ENCODE peak calls at places on chromosomes 16 and 17, in seven cellular contexts. S, U, P, N, G, X and A are unnamed samples.

GRCh38 chr16:49594706-49595534 is 221.3 kb downstream of the C16orf78 start:
- DNase-seq in S (no peak), U (no peak), P (no peak), N (no peak), G (no peak), X (peak; percentile 43), A (no peak)

GRCh38 chr17:42118545-42118944 is 2.6 kb downstream of the KAT2A start:
- DNase-seq in S (peak; percentile 25), U (peak; percentile 57), P (no peak), N (peak; percentile 84), G (no peak), X (peak; percentile 88), A (no peak)

GRCh38 chr16:28561557-28562187 is 8.0 kb downstream of the SGF29 start:
- DNase-seq in S (no peak), U (no peak), P (no peak), N (no peak), G (no peak), X (no peak), A (no peak)

GRCh38 chr17:77436058-77436442 is 295.3 kb downstream of the SEC14L1 start:
- DNase-seq in S (peak; percentile 69), U (peak; percentile 77), P (no peak), N (no peak), G (peak; percentile 55), X (peak; percentile 88), A (no peak)

GRCh38 chr16:88453217-88453531 is at the start of gene ZFPM1:
- DNase-seq in S (no peak), U (no peak), P (no peak), N (no peak), G (no peak), X (no peak), A (no peak)

GRCh38 chr17:38509008-38509771 is 80.9 kb downstream of the ARHGAP23 start:
- DNase-seq in S (peak; percentile 91), U (peak; percentile 93), P (peak; percentile 62), N (peak; percentile 97), G (peak; percentile 88), X (peak; percentile 99), A (peak; percentile 54)

GRCh38 chr16:24139282-24139681 is 116.9 kb upstream of the CACNG3 start:
- DNase-seq in S (no peak), U (no peak), P (no peak), N (no peak), G (no peak), X (peak; percentile 61), A (no peak)

GRCh38 chr16:67872631-67873434 is at the start of gene EDC4:
- DNase-seq in S (peak; percentile 78), U (peak; percentile 92), P (peak; percentile 87), N (peak; percentile 89), G (peak; percentile 79), X (peak; percentile 90), A (peak; percentile 89)

GRCh38 chr17:13835151-13835550 is 233.4 kb upstream of the HS3ST3A1 start:
- DNase-seq in S (no peak), U (no peak), P (no peak), N (no peak), G (peak; percentile 19), X (no peak), A (no peak)

GRCh38 chr17:15468142-15468541 is 721 bp upstream of the CDRT4 start:
- DNase-seq in S (no peak), U (no peak), P (no peak), N (no peak), G (no peak), X (no peak), A (no peak)

GRCh38 chr17:81950501-81950900 is 3.5 kb upstream of the MYADML2 start:
- DNase-seq in S (no peak), U (no peak), P (no peak), N (no peak), G (no peak), X (no peak), A (no peak)

GRCh38 chr16:78494105-78494504 is 394.7 kb downstream of the WWOX start:
- DNase-seq in S (no peak), U (no peak), P (no peak), N (no peak), G (no peak), X (peak; percentile 54), A (no peak)

GRCh38 chr16:55496509-55497145 is 12.2 kb upstream of the LPCAT2 start:
- DNase-seq in S (no peak), U (no peak), P (no peak), N (no peak), G (no peak), X (peak; percentile 19), A (no peak)

GRCh38 chr16:19926449-19927390 is 42.1 kb upstream of the GPRC5B start:
- DNase-seq in S (peak; percentile 76), U (no peak), P (no peak), N (no peak), G (peak; percentile 88), X (peak; percentile 11), A (no peak)

GRCh38 chr17:79831367-79832210 is 7.7 kb downstream of the CBX4 start:
- DNase-seq in S (no peak), U (no peak), P (peak; percentile 83), N (no peak), G (no peak), X (peak; percentile 80), A (peak; percentile 84)

GRCh38 chr17:72463287-72464102 is 342.7 kb downstream of the SOX9 start:
- DNase-seq in S (no peak), U (no peak), P (no peak), N (no peak), G (no peak), X (no peak), A (no peak)

GRCh38 chr16:64278196-64278595 is 843.7 kb downstream of the CDH11 start:
- DNase-seq in S (peak; percentile 48), U (peak; percentile 34), P (no peak), N (no peak), G (peak; percentile 25), X (no peak), A (no peak)

GRCh38 chr16:265002-265529 is 10.7 kb downstream of the RGS11 start:
- DNase-seq in S (no peak), U (no peak), P (no peak), N (no peak), G (no peak), X (no peak), A (no peak)

GRCh38 chr17:80870401-80870800 is 121.2 kb upstream of the CHMP6 start:
- DNase-seq in S (no peak), U (no peak), P (peak; percentile 31), N (no peak), G (no peak), X (no peak), A (no peak)

GRCh38 chr17:28325221-28325620 is 6.2 kb downstream of the TMEM97 start:
- DNase-seq in S (no peak), U (no peak), P (no peak), N (no peak), G (no peak), X (peak; percentile 23), A (no peak)

GRCh38 chr17:3845361-3845753 is 689 bp downstream of the NCBP3 start:
- DNase-seq in S (no peak), U (peak; percentile 49), P (no peak), N (peak; percentile 53), G (peak; percentile 15), X (no peak), A (no peak)

DNA sequence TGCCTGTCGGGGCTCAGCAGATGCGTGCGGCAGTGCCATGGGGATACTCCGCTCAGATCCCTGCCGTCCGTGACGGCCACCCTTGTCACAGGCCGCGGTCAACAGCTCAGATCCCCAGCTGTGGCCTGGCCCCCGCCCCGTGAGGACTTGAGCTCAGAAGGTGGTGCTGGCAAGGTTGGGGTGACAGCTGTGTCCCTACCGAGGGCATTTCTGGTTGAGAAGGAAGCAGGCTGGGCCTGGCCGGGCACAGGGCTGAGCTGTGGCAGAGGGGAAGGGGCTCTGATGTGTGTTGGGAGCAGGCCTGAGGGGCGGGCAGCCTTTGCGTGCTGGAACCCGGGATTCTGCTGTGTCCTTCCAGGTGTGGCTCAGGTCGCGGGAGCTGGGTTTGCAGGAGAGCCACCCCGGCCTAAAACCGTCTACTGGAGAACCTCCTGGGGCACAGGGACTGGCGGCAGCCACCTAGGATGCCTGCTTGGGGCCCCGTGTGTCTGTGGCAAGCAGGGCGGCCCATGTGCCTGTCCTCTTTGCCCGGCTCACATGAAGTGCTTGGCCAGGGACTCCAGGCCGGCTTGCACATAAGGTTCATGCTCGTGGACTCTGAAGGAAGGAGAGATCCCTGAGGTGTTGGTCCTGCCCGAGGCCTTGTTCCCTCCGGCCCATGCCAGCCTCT is 5.1 kb downstream of the UBE2I start:
- DNase-seq in S (no peak), U (no peak), P (no peak), N (no peak), G (no peak), X (no peak), A (no peak)
- H3K4me3 ChIP-seq in S (no peak overlapping the region), U (no peak overlapping the region), P (no peak overlapping the region), N (no peak overlapping the region), G (no peak overlapping the region), X (no peak overlapping the region), A (no peak overlapping the region)

DNA sequence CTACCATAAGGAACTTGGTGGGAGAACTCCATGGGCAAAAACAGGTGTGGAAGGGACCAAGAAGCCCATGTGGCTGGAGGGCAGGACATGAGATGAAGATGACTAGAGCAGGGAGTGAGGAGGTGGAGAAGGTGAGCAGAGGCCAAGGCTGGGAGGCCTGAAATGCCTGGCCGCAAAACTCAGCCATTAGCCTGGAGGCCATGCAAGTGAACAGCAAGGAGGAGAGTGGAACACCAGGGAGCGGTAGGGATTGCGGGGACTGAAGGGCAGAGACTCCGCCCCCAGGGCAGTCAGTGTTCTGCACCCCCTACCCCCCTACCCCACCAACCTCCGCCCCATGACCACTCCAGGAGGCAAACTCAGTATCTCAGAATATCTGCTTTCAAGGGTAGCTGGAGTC is 17.0 kb downstream of the BCL7C start:
- DNase-seq in S (no peak), U (peak; percentile 34), P (no peak), N (no peak), G (no peak), X (peak; percentile 70), A (no peak)
- H3K4me3 ChIP-seq in S (no peak overlapping the region), U (peak overlapping the region; percentile 87), P (peak overlapping the region; percentile 93), N (peak overlapping the region; percentile 71), G (peak overlapping the region; percentile 88), X (peak overlapping the region; percentile 86), A (peak overlapping the region; percentile 69)

DNA sequence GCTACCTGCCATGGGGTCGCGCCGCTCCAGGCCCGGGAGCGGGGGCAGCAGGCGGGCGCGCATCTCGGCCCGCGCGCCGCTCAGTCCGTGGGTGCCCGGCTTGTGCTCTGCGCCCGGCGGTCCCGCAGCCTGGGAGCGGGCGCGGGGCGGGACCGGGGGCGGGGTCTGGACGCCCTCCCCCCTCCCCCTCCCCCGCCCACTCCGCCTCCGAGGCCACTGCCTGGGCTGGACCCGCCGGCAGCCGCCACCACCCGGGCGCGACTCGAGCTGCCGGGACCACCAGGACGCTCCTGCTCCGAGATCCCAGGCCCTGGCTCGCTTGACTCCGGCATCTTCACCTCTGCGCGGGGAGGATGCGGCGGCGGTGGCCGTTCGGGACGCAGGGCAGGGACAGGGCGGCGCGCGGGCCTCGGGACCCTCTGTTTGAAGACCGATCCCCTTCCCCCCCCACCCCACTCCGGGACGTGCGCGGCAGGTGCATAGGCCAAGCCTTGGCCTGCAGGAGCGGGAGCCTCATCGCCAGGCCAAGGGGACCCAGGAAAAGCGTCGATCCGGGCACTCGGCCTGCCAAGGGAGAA is at the start of gene HS3ST6:
- DNase-seq in S (no peak), U (no peak), P (no peak), N (no peak), G (no peak), X (peak; percentile 79), A (no peak)
- H3K4me3 ChIP-seq in S (no peak within 1 kb of the TSS), U (peak within 1 kb of the TSS; percentile 69), P (no peak within 1 kb of the TSS), N (peak within 1 kb of the TSS; percentile 49), G (no peak within 1 kb of the TSS), X (no peak within 1 kb of the TSS), A (no peak within 1 kb of the TSS)

DNA sequence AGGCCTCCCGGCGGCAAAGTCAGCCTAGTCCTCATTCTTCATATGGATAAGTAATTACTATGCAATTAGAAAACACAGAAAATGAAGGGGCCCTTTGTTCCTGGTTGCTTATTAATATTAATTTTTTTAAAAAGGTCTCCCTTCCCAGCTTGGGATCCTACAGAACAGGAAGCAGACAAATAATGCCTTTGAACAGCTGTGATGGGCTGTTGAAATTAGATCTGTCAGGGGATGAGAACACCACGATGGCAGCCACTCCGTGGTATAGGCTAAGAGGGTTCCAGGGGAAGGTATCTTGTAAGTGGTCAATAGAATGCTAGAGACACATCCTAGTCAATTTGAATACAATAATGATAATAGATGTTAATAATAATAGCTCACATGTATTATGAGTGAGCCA is 83.1 kb downstream of the CCDC182 start:
- DNase-seq in S (no peak), U (no peak), P (no peak), N (no peak), G (no peak), X (no peak), A (no peak)
- H3K4me3 ChIP-seq in S (no peak overlapping the region), U (no peak overlapping the region), P (no peak overlapping the region), N (no peak overlapping the region), G (no peak overlapping the region), X (no peak overlapping the region), A (no peak overlapping the region)